ENCODE peak calls at places on chromosomes 1 and 21, in ten cellular contexts. One of them, this sample, is unnamed.

GRCh38 chr1:95265106-95265505 is 31.1 kb downstream of the RWDD3 start:
- DNase-seq in left cardiac atrium: no peak
- DNase-seq in stimulated activated CD8-positive, alpha-beta memory T cell treated with anti-CD3 and anti-CD28 coated beads, Interleukin-4, amount 100 ng/mL, for 24 hours: no peak
- DNase-seq in sciatic nerve: no peak
- DNase-seq in activated T-cell treated with anti-CD3 and anti-CD28 coated beads for 24 hours: no peak
- DNase-seq in AG04449: no peak
- DNase-seq in putamen: no peak
- DNase-seq in GOT3: no peak
- DNase-seq in H54: no peak
- DNase-seq in gastrocnemius medialis: no peak
- DNase-seq in this sample: no peak

GRCh38 chr1:162248854-162249535 is 127.7 kb downstream of the SPATA46 start:
- DNase-seq in left cardiac atrium: no peak
- DNase-seq in stimulated activated CD8-positive, alpha-beta memory T cell treated with anti-CD3 and anti-CD28 coated beads, Interleukin-4, amount 100 ng/mL, for 24 hours: no peak
- DNase-seq in sciatic nerve: no peak
- DNase-seq in activated T-cell treated with anti-CD3 and anti-CD28 coated beads for 24 hours: no peak
- DNase-seq in AG04449: no peak
- DNase-seq in putamen: peak
- DNase-seq in GOT3: no peak
- DNase-seq in H54: no peak
- DNase-seq in gastrocnemius medialis: no peak
- DNase-seq in this sample: peak

GRCh38 chr1:193190096-193190744 is 3.8 kb upstream of the B3GALT2 start:
- DNase-seq in left cardiac atrium: no peak
- DNase-seq in stimulated activated CD8-positive, alpha-beta memory T cell treated with anti-CD3 and anti-CD28 coated beads, Interleukin-4, amount 100 ng/mL, for 24 hours: no peak
- DNase-seq in sciatic nerve: no peak
- DNase-seq in activated T-cell treated with anti-CD3 and anti-CD28 coated beads for 24 hours: no peak
- DNase-seq in AG04449: no peak
- DNase-seq in putamen: no peak
- DNase-seq in GOT3: no peak
- DNase-seq in H54: no peak
- DNase-seq in gastrocnemius medialis: no peak
- DNase-seq in this sample: peak

GRCh38 chr1:208069317-208069716 is 158.4 kb upstream of the CD34 start:
- DNase-seq in left cardiac atrium: no peak
- DNase-seq in stimulated activated CD8-positive, alpha-beta memory T cell treated with anti-CD3 and anti-CD28 coated beads, Interleukin-4, amount 100 ng/mL, for 24 hours: no peak
- DNase-seq in sciatic nerve: no peak
- DNase-seq in activated T-cell treated with anti-CD3 and anti-CD28 coated beads for 24 hours: no peak
- DNase-seq in AG04449: no peak
- DNase-seq in putamen: no peak
- DNase-seq in GOT3: no peak
- DNase-seq in H54: no peak
- DNase-seq in gastrocnemius medialis: no peak
- DNase-seq in this sample: no peak

GRCh38 chr1:234944439-234945369 is 183.9 kb downstream of the TOMM20 start:
- DNase-seq in left cardiac atrium: no peak
- DNase-seq in stimulated activated CD8-positive, alpha-beta memory T cell treated with anti-CD3 and anti-CD28 coated beads, Interleukin-4, amount 100 ng/mL, for 24 hours: no peak
- DNase-seq in sciatic nerve: no peak
- DNase-seq in activated T-cell treated with anti-CD3 and anti-CD28 coated beads for 24 hours: no peak
- DNase-seq in AG04449: no peak
- DNase-seq in putamen: no peak
- DNase-seq in GOT3: no peak
- DNase-seq in H54: no peak
- DNase-seq in gastrocnemius medialis: no peak
- DNase-seq in this sample: peak

GRCh38 chr1:94720091-94720793 is 99.9 kb upstream of the SLC44A3 start:
- DNase-seq in left cardiac atrium: no peak
- DNase-seq in stimulated activated CD8-positive, alpha-beta memory T cell treated with anti-CD3 and anti-CD28 coated beads, Interleukin-4, amount 100 ng/mL, for 24 hours: no peak
- DNase-seq in sciatic nerve: no peak
- DNase-seq in activated T-cell treated with anti-CD3 and anti-CD28 coated beads for 24 hours: no peak
- DNase-seq in AG04449: no peak
- DNase-seq in putamen: no peak
- DNase-seq in GOT3: no peak
- DNase-seq in H54: no peak
- DNase-seq in gastrocnemius medialis: no peak
- DNase-seq in this sample: peak

GRCh38 chr1:41341756-41342562 is 19.3 kb upstream of the FOXO6 start:
- DNase-seq in left cardiac atrium: no peak
- DNase-seq in stimulated activated CD8-positive, alpha-beta memory T cell treated with anti-CD3 and anti-CD28 coated beads, Interleukin-4, amount 100 ng/mL, for 24 hours: no peak
- DNase-seq in sciatic nerve: peak
- DNase-seq in activated T-cell treated with anti-CD3 and anti-CD28 coated beads for 24 hours: no peak
- DNase-seq in AG04449: no peak
- DNase-seq in putamen: no peak
- DNase-seq in GOT3: no peak
- DNase-seq in H54: no peak
- DNase-seq in gastrocnemius medialis: no peak
- DNase-seq in this sample: no peak

GRCh38 chr1:63319069-63320023 is 3.0 kb upstream of the FOXD3 start:
- DNase-seq in left cardiac atrium: no peak
- DNase-seq in stimulated activated CD8-positive, alpha-beta memory T cell treated with anti-CD3 and anti-CD28 coated beads, Interleukin-4, amount 100 ng/mL, for 24 hours: no peak
- DNase-seq in sciatic nerve: peak
- DNase-seq in activated T-cell treated with anti-CD3 and anti-CD28 coated beads for 24 hours: no peak
- DNase-seq in AG04449: no peak
- DNase-seq in putamen: no peak
- DNase-seq in GOT3: no peak
- DNase-seq in H54: no peak
- DNase-seq in gastrocnemius medialis: no peak
- DNase-seq in this sample: no peak

GRCh38 chr21:42677339-42678117 is 24.1 kb downstream of the PDE9A start:
- DNase-seq in left cardiac atrium: no peak
- DNase-seq in stimulated activated CD8-positive, alpha-beta memory T cell treated with anti-CD3 and anti-CD28 coated beads, Interleukin-4, amount 100 ng/mL, for 24 hours: no peak
- DNase-seq in sciatic nerve: no peak
- DNase-seq in activated T-cell treated with anti-CD3 and anti-CD28 coated beads for 24 hours: no peak
- DNase-seq in AG04449: no peak
- DNase-seq in putamen: no peak
- DNase-seq in GOT3: no peak
- DNase-seq in H54: no peak
- DNase-seq in gastrocnemius medialis: no peak
- DNase-seq in this sample: no peak

GRCh38 chr21:17051054-17051453 is 461.8 kb upstream of the CXADR start:
- DNase-seq in left cardiac atrium: no peak
- DNase-seq in stimulated activated CD8-positive, alpha-beta memory T cell treated with anti-CD3 and anti-CD28 coated beads, Interleukin-4, amount 100 ng/mL, for 24 hours: no peak
- DNase-seq in sciatic nerve: no peak
- DNase-seq in activated T-cell treated with anti-CD3 and anti-CD28 coated beads for 24 hours: no peak
- DNase-seq in AG04449: no peak
- DNase-seq in putamen: no peak
- DNase-seq in GOT3: no peak
- DNase-seq in H54: no peak
- DNase-seq in gastrocnemius medialis: no peak
- DNase-seq in this sample: peak

GRCh38 chr1:90879281-90879680 is 142.6 kb downstream of the ZNF644 start:
- DNase-seq in left cardiac atrium: no peak
- DNase-seq in stimulated activated CD8-positive, alpha-beta memory T cell treated with anti-CD3 and anti-CD28 coated beads, Interleukin-4, amount 100 ng/mL, for 24 hours: no peak
- DNase-seq in sciatic nerve: no peak
- DNase-seq in activated T-cell treated with anti-CD3 and anti-CD28 coated beads for 24 hours: no peak
- DNase-seq in AG04449: no peak
- DNase-seq in putamen: no peak
- DNase-seq in GOT3: no peak
- DNase-seq in H54: no peak
- DNase-seq in gastrocnemius medialis: no peak
- DNase-seq in this sample: no peak

GRCh38 chr21:31457675-31458074 is 113.6 kb upstream of the TIAM1 start:
- DNase-seq in left cardiac atrium: no peak
- DNase-seq in stimulated activated CD8-positive, alpha-beta memory T cell treated with anti-CD3 and anti-CD28 coated beads, Interleukin-4, amount 100 ng/mL, for 24 hours: no peak
- DNase-seq in sciatic nerve: no peak
- DNase-seq in activated T-cell treated with anti-CD3 and anti-CD28 coated beads for 24 hours: no peak
- DNase-seq in AG04449: no peak
- DNase-seq in putamen: no peak
- DNase-seq in GOT3: no peak
- DNase-seq in H54: no peak
- DNase-seq in gastrocnemius medialis: no peak
- DNase-seq in this sample: no peak

GRCh38 chr1:223846668-223847007 is 891 bp upstream of the TP53BP2 start:
- DNase-seq in left cardiac atrium: no peak
- DNase-seq in stimulated activated CD8-positive, alpha-beta memory T cell treated with anti-CD3 and anti-CD28 coated beads, Interleukin-4, amount 100 ng/mL, for 24 hours: no peak
- DNase-seq in sciatic nerve: no peak
- DNase-seq in activated T-cell treated with anti-CD3 and anti-CD28 coated beads for 24 hours: no peak
- DNase-seq in AG04449: no peak
- DNase-seq in putamen: peak
- DNase-seq in GOT3: no peak
- DNase-seq in H54: no peak
- DNase-seq in gastrocnemius medialis: no peak
- DNase-seq in this sample: peak

GRCh38 chr1:91806146-91806545 is 79.8 kb downstream of the TGFBR3 start:
- DNase-seq in left cardiac atrium: no peak
- DNase-seq in stimulated activated CD8-positive, alpha-beta memory T cell treated with anti-CD3 and anti-CD28 coated beads, Interleukin-4, amount 100 ng/mL, for 24 hours: no peak
- DNase-seq in sciatic nerve: no peak
- DNase-seq in activated T-cell treated with anti-CD3 and anti-CD28 coated beads for 24 hours: no peak
- DNase-seq in AG04449: no peak
- DNase-seq in putamen: no peak
- DNase-seq in GOT3: no peak
- DNase-seq in H54: no peak
- DNase-seq in gastrocnemius medialis: no peak
- DNase-seq in this sample: no peak

GRCh38 chr1:184482113-184482512 is 95.3 kb downstream of the C1orf21 start:
- DNase-seq in left cardiac atrium: peak
- DNase-seq in stimulated activated CD8-positive, alpha-beta memory T cell treated with anti-CD3 and anti-CD28 coated beads, Interleukin-4, amount 100 ng/mL, for 24 hours: no peak
- DNase-seq in sciatic nerve: peak
- DNase-seq in activated T-cell treated with anti-CD3 and anti-CD28 coated beads for 24 hours: no peak
- DNase-seq in AG04449: no peak
- DNase-seq in putamen: peak
- DNase-seq in GOT3: no peak
- DNase-seq in H54: no peak
- DNase-seq in gastrocnemius medialis: peak
- DNase-seq in this sample: peak

GRCh38 chr1:88104234-88104633 is 579.8 kb upstream of the PKN2 start:
- DNase-seq in left cardiac atrium: no peak
- DNase-seq in stimulated activated CD8-positive, alpha-beta memory T cell treated with anti-CD3 and anti-CD28 coated beads, Interleukin-4, amount 100 ng/mL, for 24 hours: no peak
- DNase-seq in sciatic nerve: no peak
- DNase-seq in activated T-cell treated with anti-CD3 and anti-CD28 coated beads for 24 hours: no peak
- DNase-seq in AG04449: no peak
- DNase-seq in putamen: no peak
- DNase-seq in GOT3: no peak
- DNase-seq in H54: no peak
- DNase-seq in gastrocnemius medialis: no peak
- DNase-seq in this sample: no peak

GRCh38 chr1:119331915-119332314 is 36.7 kb upstream of the HAO2 start:
- DNase-seq in left cardiac atrium: no peak
- DNase-seq in stimulated activated CD8-positive, alpha-beta memory T cell treated with anti-CD3 and anti-CD28 coated beads, Interleukin-4, amount 100 ng/mL, for 24 hours: no peak
- DNase-seq in sciatic nerve: no peak
- DNase-seq in activated T-cell treated with anti-CD3 and anti-CD28 coated beads for 24 hours: no peak
- DNase-seq in AG04449: no peak
- DNase-seq in putamen: no peak
- DNase-seq in GOT3: no peak
- DNase-seq in H54: no peak
- DNase-seq in gastrocnemius medialis: no peak
- DNase-seq in this sample: no peak

GRCh38 chr21:43786423-43787179 is 2.8 kb upstream of the RRP1 start:
- DNase-seq in left cardiac atrium: no peak
- DNase-seq in stimulated activated CD8-positive, alpha-beta memory T cell treated with anti-CD3 and anti-CD28 coated beads, Interleukin-4, amount 100 ng/mL, for 24 hours: no peak
- DNase-seq in sciatic nerve: no peak
- DNase-seq in activated T-cell treated with anti-CD3 and anti-CD28 coated beads for 24 hours: no peak
- DNase-seq in AG04449: no peak
- DNase-seq in putamen: no peak
- DNase-seq in GOT3: no peak
- DNase-seq in H54: no peak
- DNase-seq in gastrocnemius medialis: no peak
- DNase-seq in this sample: no peak

GRCh38 chr21:41883582-41883981 is 4.4 kb upstream of the PRDM15 start:
- DNase-seq in left cardiac atrium: no peak
- DNase-seq in stimulated activated CD8-positive, alpha-beta memory T cell treated with anti-CD3 and anti-CD28 coated beads, Interleukin-4, amount 100 ng/mL, for 24 hours: no peak
- DNase-seq in sciatic nerve: no peak
- DNase-seq in activated T-cell treated with anti-CD3 and anti-CD28 coated beads for 24 hours: no peak
- DNase-seq in AG04449: no peak
- DNase-seq in putamen: no peak
- DNase-seq in GOT3: no peak
- DNase-seq in H54: no peak
- DNase-seq in gastrocnemius medialis: no peak
- DNase-seq in this sample: no peak

GRCh38 chr1:206941766-206942418 is 4.4 kb downstream of the PIGR start:
- DNase-seq in left cardiac atrium: no peak
- DNase-seq in stimulated activated CD8-positive, alpha-beta memory T cell treated with anti-CD3 and anti-CD28 coated beads, Interleukin-4, amount 100 ng/mL, for 24 hours: no peak
- DNase-seq in sciatic nerve: no peak
- DNase-seq in activated T-cell treated with anti-CD3 and anti-CD28 coated beads for 24 hours: no peak
- DNase-seq in AG04449: no peak
- DNase-seq in putamen: no peak
- DNase-seq in GOT3: no peak
- DNase-seq in H54: no peak
- DNase-seq in gastrocnemius medialis: no peak
- DNase-seq in this sample: no peak

GRCh38 chr1:36279110-36279788 is 26.9 kb upstream of the SH3D21 start:
- DNase-seq in left cardiac atrium: no peak
- DNase-seq in stimulated activated CD8-positive, alpha-beta memory T cell treated with anti-CD3 and anti-CD28 coated beads, Interleukin-4, amount 100 ng/mL, for 24 hours: no peak
- DNase-seq in sciatic nerve: no peak
- DNase-seq in activated T-cell treated with anti-CD3 and anti-CD28 coated beads for 24 hours: no peak
- DNase-seq in AG04449: no peak
- DNase-seq in putamen: no peak
- DNase-seq in GOT3: no peak
- DNase-seq in H54: no peak
- DNase-seq in gastrocnemius medialis: peak
- DNase-seq in this sample: no peak

GRCh38 chr1:35243681-35244080 is 24.8 kb upstream of the ZMYM4 start:
- DNase-seq in left cardiac atrium: no peak
- DNase-seq in stimulated activated CD8-positive, alpha-beta memory T cell treated with anti-CD3 and anti-CD28 coated beads, Interleukin-4, amount 100 ng/mL, for 24 hours: no peak
- DNase-seq in sciatic nerve: no peak
- DNase-seq in activated T-cell treated with anti-CD3 and anti-CD28 coated beads for 24 hours: no peak
- DNase-seq in AG04449: no peak
- DNase-seq in putamen: no peak
- DNase-seq in GOT3: no peak
- DNase-seq in H54: no peak
- DNase-seq in gastrocnemius medialis: no peak
- DNase-seq in this sample: no peak

GRCh38 chr1:13539683-13540082 is 25.9 kb upstream of the LRRC38 start:
- DNase-seq in left cardiac atrium: no peak
- DNase-seq in stimulated activated CD8-positive, alpha-beta memory T cell treated with anti-CD3 and anti-CD28 coated beads, Interleukin-4, amount 100 ng/mL, for 24 hours: no peak
- DNase-seq in sciatic nerve: no peak
- DNase-seq in activated T-cell treated with anti-CD3 and anti-CD28 coated beads for 24 hours: no peak
- DNase-seq in AG04449: no peak
- DNase-seq in putamen: no peak
- DNase-seq in GOT3: no peak
- DNase-seq in H54: no peak
- DNase-seq in gastrocnemius medialis: no peak
- DNase-seq in this sample: no peak

GRCh38 chr1:204206121-204206520 is 7.7 kb downstream of the GOLT1A start:
- DNase-seq in left cardiac atrium: no peak
- DNase-seq in stimulated activated CD8-positive, alpha-beta memory T cell treated with anti-CD3 and anti-CD28 coated beads, Interleukin-4, amount 100 ng/mL, for 24 hours: no peak
- DNase-seq in sciatic nerve: no peak
- DNase-seq in activated T-cell treated with anti-CD3 and anti-CD28 coated beads for 24 hours: no peak
- DNase-seq in AG04449: no peak
- DNase-seq in putamen: no peak
- DNase-seq in GOT3: no peak
- DNase-seq in H54: no peak
- DNase-seq in gastrocnemius medialis: no peak
- DNase-seq in this sample: no peak

GRCh38 chr1:180586671-180587155 is 27.9 kb downstream of the OVAAL start:
- DNase-seq in left cardiac atrium: no peak
- DNase-seq in stimulated activated CD8-positive, alpha-beta memory T cell treated with anti-CD3 and anti-CD28 coated beads, Interleukin-4, amount 100 ng/mL, for 24 hours: no peak
- DNase-seq in sciatic nerve: no peak
- DNase-seq in activated T-cell treated with anti-CD3 and anti-CD28 coated beads for 24 hours: no peak
- DNase-seq in AG04449: peak
- DNase-seq in putamen: no peak
- DNase-seq in GOT3: no peak
- DNase-seq in H54: no peak
- DNase-seq in gastrocnemius medialis: no peak
- DNase-seq in this sample: no peak

GRCh38 chr1:230768903-230769570 is 21.8 kb downstream of the CAPN9 start:
- DNase-seq in left cardiac atrium: no peak
- DNase-seq in stimulated activated CD8-positive, alpha-beta memory T cell treated with anti-CD3 and anti-CD28 coated beads, Interleukin-4, amount 100 ng/mL, for 24 hours: no peak
- DNase-seq in sciatic nerve: no peak
- DNase-seq in activated T-cell treated with anti-CD3 and anti-CD28 coated beads for 24 hours: no peak
- DNase-seq in AG04449: peak
- DNase-seq in putamen: no peak
- DNase-seq in GOT3: no peak
- DNase-seq in H54: no peak
- DNase-seq in gastrocnemius medialis: no peak
- DNase-seq in this sample: no peak

GRCh38 chr1:116290085-116290670 is 82.9 kb upstream of the ATP1A1 start:
- DNase-seq in left cardiac atrium: no peak
- DNase-seq in stimulated activated CD8-positive, alpha-beta memory T cell treated with anti-CD3 and anti-CD28 coated beads, Interleukin-4, amount 100 ng/mL, for 24 hours: no peak
- DNase-seq in sciatic nerve: no peak
- DNase-seq in activated T-cell treated with anti-CD3 and anti-CD28 coated beads for 24 hours: no peak
- DNase-seq in AG04449: no peak
- DNase-seq in putamen: no peak
- DNase-seq in GOT3: no peak
- DNase-seq in H54: no peak
- DNase-seq in gastrocnemius medialis: no peak
- DNase-seq in this sample: no peak

GRCh38 chr1:97158704-97159103 is 437.1 kb downstream of the PTBP2 start:
- DNase-seq in left cardiac atrium: no peak
- DNase-seq in stimulated activated CD8-positive, alpha-beta memory T cell treated with anti-CD3 and anti-CD28 coated beads, Interleukin-4, amount 100 ng/mL, for 24 hours: no peak
- DNase-seq in sciatic nerve: no peak
- DNase-seq in activated T-cell treated with anti-CD3 and anti-CD28 coated beads for 24 hours: no peak
- DNase-seq in AG04449: no peak
- DNase-seq in putamen: no peak
- DNase-seq in GOT3: no peak
- DNase-seq in H54: no peak
- DNase-seq in gastrocnemius medialis: no peak
- DNase-seq in this sample: no peak